ENCODE peak calls at places on chromosomes 6 and 20, in five cellular contexts. S is lung, X is kidney, L is mesendoderm, U is cardiac muscle cell. E is an unnamed sample.

GRCh38 chr6:41201784-41202181 is 834 bp upstream of the TREML2 start:
- DNase-seq in S (no peak), X (no peak), L (no peak), U (no peak), E (no peak)

GRCh38 chr20:52494244-52494643 is 302.7 kb upstream of the ZFP64 start:
- DNase-seq in S (no peak), X (no peak), L (no peak), U (peak; percentile 87), E (peak; percentile 29)

GRCh38 chr6:32659856-32660595 is 6.4 kb downstream of the HLA-DQB1 start:
- DNase-seq in S (no peak), X (no peak), L (no peak), U (no peak), E (no peak)

GRCh38 chr6:130076512-130076911 is 58.1 kb downstream of the L3MBTL3 start:
- DNase-seq in S (no peak), X (no peak), L (peak; percentile 9), U (no peak), E (no peak)

GRCh38 chr20:37294262-37294981 is 5.0 kb downstream of the MANBAL start:
- DNase-seq in S (no peak), X (no peak), L (no peak), U (peak; percentile 41), E (no peak)

GRCh38 chr6:149389509-149390297 is 10.4 kb upstream of the SUMO4 start:
- DNase-seq in S (no peak), X (no peak), L (no peak), U (peak; percentile 20), E (no peak)

GRCh38 chr20:5652626-5653573 is 97.3 kb upstream of the SHLD1 start:
- DNase-seq in S (no peak), X (no peak), L (no peak), U (peak; percentile 64), E (no peak)

GRCh38 chr6:29970711-29971110 is 28.4 kb downstream of the HLA-A start:
- DNase-seq in S (no peak), X (no peak), L (no peak), U (no peak), E (no peak)

GRCh38 chr20:1718604-1719384 is 61.2 kb upstream of the SIRPG start:
- DNase-seq in S (peak; percentile 28), X (no peak), L (no peak), U (peak; percentile 49), E (no peak)

GRCh38 chr20:12171927-12172581 is 254.4 kb downstream of the BTBD3 start:
- DNase-seq in S (no peak), X (no peak), L (no peak), U (peak; percentile 95), E (no peak)

GRCh38 chr6:21808551-21809181 is 215.1 kb downstream of the SOX4 start:
- DNase-seq in S (no peak), X (no peak), L (no peak), U (peak; percentile 79), E (no peak)

DNA sequence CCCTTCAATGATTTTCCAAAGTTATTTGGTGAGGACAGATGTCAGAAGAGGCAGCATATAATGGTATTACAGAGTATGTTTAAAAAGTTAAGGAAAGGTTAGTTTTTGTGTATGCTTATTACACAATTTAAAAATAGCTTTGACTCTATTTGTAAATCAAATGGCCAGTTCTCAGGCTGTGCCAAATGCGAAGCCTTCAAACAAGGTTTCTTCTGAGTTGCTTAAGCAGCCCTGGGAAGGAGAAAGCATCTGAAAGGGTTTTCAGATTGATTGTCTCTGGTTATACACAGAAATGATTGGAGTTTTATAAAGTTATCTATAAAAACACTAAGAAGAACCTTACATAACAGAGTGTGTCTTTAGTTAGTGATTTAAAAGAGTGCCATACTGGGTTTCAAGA is 16.5 kb downstream of the CD109 start:
- DNase-seq in S (no peak), X (no peak), L (no peak), U (no peak), E (no peak)
- H3K27ac ChIP-seq in S (no peak overlapping the region), X (no peak overlapping the region), L (no peak overlapping the region), U (no peak overlapping the region), E (no peak overlapping the region)

DNA sequence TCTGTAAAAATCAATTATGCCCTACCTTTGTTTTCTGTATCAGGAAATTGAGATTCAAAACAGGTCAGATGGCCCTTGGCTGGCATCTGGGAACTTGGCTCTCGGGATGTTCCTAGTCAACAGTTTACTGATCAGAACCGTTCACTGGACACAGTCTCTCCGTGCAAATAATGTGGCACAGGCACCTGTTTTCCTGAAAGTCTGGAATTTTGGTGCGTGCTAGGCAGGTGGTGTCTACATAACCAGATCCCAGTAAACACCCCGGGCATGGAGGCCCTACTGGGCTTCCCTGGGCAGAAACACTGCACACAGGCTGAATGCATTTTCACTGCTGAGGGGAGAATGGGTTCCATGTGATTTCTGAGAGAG is 7.5 kb downstream of the SNHG17 start:
- DNase-seq in S (no peak), X (no peak), L (no peak), U (no peak), E (no peak)
- H3K36me3 ChIP-seq in S (peaks cover 82% of the 10 kb centered on the region), X (peaks cover 63% of the 10 kb centered on the region), L (peaks cover 71% of the 10 kb centered on the region), U (peaks cover 83% of the 10 kb centered on the region), E (peaks cover 28% of the 10 kb centered on the region)

GRCh38 chr20:9517297-9518134 is 3.1 kb downstream of the LAMP5 start:
- DNase-seq in S (peak; percentile 42), X (no peak), L (peak; percentile 14), U (no peak), E (no peak)

GRCh38 chr20:9520096-9520495 is 5.7 kb downstream of the LAMP5 start:
- DNase-seq in S (no peak), X (no peak), L (no peak), U (no peak), E (no peak)

GRCh38 chr20:9515761-9516657 is 1.6 kb downstream of the LAMP5 start:
- DNase-seq in S (peak; percentile 67), X (peak; percentile 83), L (peak; percentile 59), U (peak; percentile 41), E (no peak)

GRCh38 chr20:9516658-9516987 is 2.2 kb downstream of the LAMP5 start:
- DNase-seq in S (no peak), X (no peak), L (no peak), U (no peak), E (no peak)

DNA sequence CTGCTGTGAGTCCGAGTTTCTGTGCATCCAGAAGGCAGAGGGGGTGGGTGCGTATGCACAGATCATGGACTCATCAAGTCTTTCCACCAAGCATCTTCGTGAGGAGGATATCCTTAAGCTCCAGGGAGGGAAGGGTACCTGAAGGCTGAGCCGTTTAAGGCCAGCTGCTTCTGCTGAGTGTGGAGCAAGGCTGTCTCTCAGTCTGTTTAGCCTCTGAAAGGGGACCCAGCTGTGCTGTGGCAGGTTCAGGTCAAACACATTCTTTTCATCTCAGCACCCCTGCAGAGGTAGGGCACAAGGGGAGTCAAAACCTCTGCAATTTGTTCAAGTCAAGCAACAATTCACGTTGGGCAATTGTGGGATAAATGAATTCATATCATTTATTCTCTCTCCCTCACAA is 4.4 kb downstream of the LAMP5 start:
- DNase-seq in S (no peak), X (no peak), L (peak; percentile 1), U (no peak), E (no peak)
- H3K4me3 ChIP-seq in S (no peak overlapping the region), X (no peak overlapping the region), L (no peak overlapping the region), U (no peak overlapping the region), E (no peak overlapping the region)

DNA sequence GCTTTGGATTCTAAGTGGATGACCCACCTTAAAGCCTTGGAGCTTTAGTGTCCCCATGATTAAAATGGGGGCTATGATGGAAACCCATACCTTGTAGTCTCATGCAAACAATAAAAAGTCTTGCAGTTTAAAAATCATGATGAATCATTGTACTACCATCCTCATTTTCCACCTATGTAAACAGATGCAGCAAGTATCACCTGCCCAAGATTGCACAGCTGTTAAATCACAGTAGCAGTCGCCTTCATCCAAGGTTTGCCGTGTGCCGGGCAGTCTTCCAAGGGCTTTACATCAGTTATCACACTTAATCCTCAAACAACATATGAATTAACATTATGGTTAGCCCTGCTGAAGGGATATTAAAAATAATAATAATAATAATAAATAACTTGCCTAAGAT is 210.3 kb downstream of the FOXA2 start:
- DNase-seq in S (no peak), X (no peak), L (no peak), U (no peak), E (no peak)
- H3K27ac ChIP-seq in S (no peak overlapping the region), X (no peak overlapping the region), L (no peak overlapping the region), U (no peak overlapping the region), E (no peak overlapping the region)